ENCODE peak calls at places on chromosomes 7 and 10, in four cellular contexts. One of them, this sample, is unnamed.

GRCh38 chr10:57338823-57339558 is 928.7 kb downstream of the IPMK start:
- DNase-seq in tibial artery: no peak
- DNase-seq in AG04449: peak
- DNase-seq in GM12865: peak
- DNase-seq in this sample: no peak

GRCh38 chr7:4958477-4959301 is at the start of gene MMD2:
- DNase-seq in GM12865: no peak
- DNase-seq in tibial artery: no peak
- DNase-seq in AG04449: no peak
- DNase-seq in this sample: no peak

GRCh38 chr7:140010194-140010895 is 52.4 kb downstream of the PARP12 start:
- DNase-seq in tibial artery: no peak
- DNase-seq in GM12865: no peak
- DNase-seq in AG04449: no peak
- DNase-seq in this sample: no peak

GRCh38 chr7:130154501-130155317 is 50.5 kb downstream of the TMEM209 start:
- DNase-seq in tibial artery: no peak
- DNase-seq in AG04449: no peak
- DNase-seq in GM12865: no peak
- DNase-seq in this sample: no peak

GRCh38 chr7:95180-95862 is 97.0 kb upstream of the FAM20C start:
- DNase-seq in tibial artery: no peak
- DNase-seq in GM12865: no peak
- DNase-seq in AG04449: no peak
- DNase-seq in this sample: peak

GRCh38 chr10:58488921-58489320 is 23.8 kb upstream of the BICC1 start:
- DNase-seq in AG04449: peak
- DNase-seq in GM12865: no peak
- DNase-seq in tibial artery: no peak
- DNase-seq in this sample: no peak

GRCh38 chr7:1807821-1808600 is 137.9 kb downstream of the ELFN1 start:
- DNase-seq in GM12865: no peak
- DNase-seq in tibial artery: peak
- DNase-seq in AG04449: no peak
- DNase-seq in this sample: no peak

GRCh38 chr10:127991543-127992255 is 84.8 kb downstream of the PTPRE start:
- DNase-seq in tibial artery: no peak
- DNase-seq in AG04449: no peak
- DNase-seq in GM12865: no peak
- DNase-seq in this sample: no peak

GRCh38 chr10:132148261-132149251 is 38.2 kb upstream of the DPYSL4 start:
- DNase-seq in tibial artery: peak
- DNase-seq in AG04449: no peak
- DNase-seq in GM12865: no peak
- DNase-seq in this sample: no peak

GRCh38 chr7:85000973-85001372 is 185.9 kb downstream of the SEMA3D start:
- DNase-seq in GM12865: no peak
- DNase-seq in tibial artery: no peak
- DNase-seq in AG04449: no peak
- DNase-seq in this sample: no peak

GRCh38 chr10:7563770-7564169 is 103.0 kb downstream of the ITIH5 start:
- DNase-seq in AG04449: no peak
- DNase-seq in GM12865: no peak
- DNase-seq in tibial artery: no peak
- DNase-seq in this sample: no peak

GRCh38 chr7:69735582-69735981 is 137.3 kb downstream of the AUTS2 start:
- DNase-seq in AG04449: no peak
- DNase-seq in tibial artery: no peak
- DNase-seq in GM12865: no peak
- DNase-seq in this sample: no peak

GRCh38 chr7:139125637-139126036 is 16.1 kb upstream of the ZC3HAV1 start:
- DNase-seq in AG04449: no peak
- DNase-seq in GM12865: no peak
- DNase-seq in tibial artery: no peak
- DNase-seq in this sample: no peak

GRCh38 chr7:140597425-140597949 is 43.1 kb downstream of the DENND2A start:
- DNase-seq in GM12865: no peak
- DNase-seq in AG04449: no peak
- DNase-seq in tibial artery: no peak
- DNase-seq in this sample: no peak

GRCh38 chr10:56319386-56319785 is 41.7 kb downstream of the ZWINT start:
- DNase-seq in GM12865: peak
- DNase-seq in tibial artery: no peak
- DNase-seq in AG04449: no peak
- DNase-seq in this sample: peak

GRCh38 chr7:140621326-140622035 is 19.1 kb downstream of the DENND2A start:
- DNase-seq in AG04449: no peak
- DNase-seq in tibial artery: no peak
- DNase-seq in GM12865: no peak
- DNase-seq in this sample: no peak

GRCh38 chr7:107179326-107180163 is 10.7 kb downstream of the HBP1 start:
- DNase-seq in AG04449: no peak
- DNase-seq in GM12865: no peak
- DNase-seq in tibial artery: no peak
- DNase-seq in this sample: no peak

GRCh38 chr7:127628445-127628844 is 10.5 kb upstream of the PAX4 start:
- DNase-seq in tibial artery: no peak
- DNase-seq in AG04449: no peak
- DNase-seq in GM12865: no peak
- DNase-seq in this sample: no peak

GRCh38 chr10:70432101-70432500 is 9.4 kb downstream of the NODAL start:
- DNase-seq in GM12865: no peak
- DNase-seq in tibial artery: no peak
- DNase-seq in AG04449: no peak
- DNase-seq in this sample: no peak

GRCh38 chr7:139118234-139118802 is 8.8 kb upstream of the ZC3HAV1 start:
- DNase-seq in tibial artery: no peak
- DNase-seq in GM12865: peak
- DNase-seq in AG04449: no peak
- DNase-seq in this sample: no peak

GRCh38 chr7:124724516-124725192 is 40.9 kb downstream of the GPR37 start:
- DNase-seq in AG04449: no peak
- DNase-seq in GM12865: no peak
- DNase-seq in tibial artery: no peak
- DNase-seq in this sample: no peak

GRCh38 chr7:156621628-156622027 is 18.9 kb upstream of the RNF32 start:
- DNase-seq in tibial artery: no peak
- DNase-seq in AG04449: no peak
- DNase-seq in GM12865: no peak
- DNase-seq in this sample: no peak

GRCh38 chr7:108046952-108047506 is 44.1 kb upstream of the LAMB1 start:
- DNase-seq in AG04449: no peak
- DNase-seq in tibial artery: no peak
- DNase-seq in GM12865: no peak
- DNase-seq in this sample: no peak

GRCh38 chr7:133699390-133699789 is 427.8 kb upstream of the LRGUK start:
- DNase-seq in GM12865: no peak
- DNase-seq in tibial artery: no peak
- DNase-seq in AG04449: no peak
- DNase-seq in this sample: no peak